ENCODE peak calls at places on chromosomes 16 and 17, in four cellular contexts. W, T, F and U are unnamed samples.
A peak's percentile ranks its signal among the peaks of the same experiment; 100 is the strongest.

GRCh38 chr17:9987779-9988585 is 82.9 kb upstream of the RCVRN start:
- DNase-seq in W (no peak), T (peak; percentile 50), F (no peak), U (peak; percentile 43)

GRCh38 chr17:50102164-50102991 is 7.2 kb downstream of the PDK2 start:
- DNase-seq in W (no peak), T (no peak), F (no peak), U (no peak)

GRCh38 chr16:80063028-80063767 is 462.7 kb upstream of the MAF start:
- DNase-seq in W (no peak), T (no peak), F (no peak), U (no peak)

GRCh38 chr17:63997341-63998048 is 656 bp upstream of the PRR29 start:
- DNase-seq in W (no peak), T (no peak), F (no peak), U (no peak)

GRCh38 chr16:55495616-55496289 is 13.1 kb upstream of the LPCAT2 start:
- DNase-seq in W (no peak), T (no peak), F (no peak), U (no peak)

GRCh38 chr16:19882186-19882585 is 2.5 kb downstream of the GPRC5B start:
- DNase-seq in W (no peak), T (no peak), F (no peak), U (no peak)

GRCh38 chr16:47925811-47926460 is 229.9 kb downstream of the ABCC12 start:
- DNase-seq in W (no peak), T (no peak), F (no peak), U (no peak)

GRCh38 chr17:52140601-52141000 is 17.9 kb downstream of the CA10 start:
- DNase-seq in W (no peak), T (no peak), F (no peak), U (no peak)

GRCh38 chr17:41705271-41705991 is 6.7 kb upstream of the GAST start:
- DNase-seq in W (no peak), T (no peak), F (no peak), U (no peak)

GRCh38 chr16:11183035-11183812 is 72.8 kb downstream of the SOCS1 start:
- DNase-seq in W (no peak), T (no peak), F (peak; percentile 81), U (no peak)

GRCh38 chr16:4882633-4883285 is 35.5 kb downstream of the UBN1 start:
- DNase-seq in W (no peak), T (peak; percentile 53), F (no peak), U (no peak)

GRCh38 chr17:73748521-73748920 is 104.3 kb upstream of the SDK2 start:
- DNase-seq in W (no peak), T (no peak), F (no peak), U (no peak)

GRCh38 chr17:13851889-13852288 is 217.4 kb upstream of the COX10 start:
- DNase-seq in W (no peak), T (no peak), F (no peak), U (no peak)

GRCh38 chr16:9141813-9142212 is 50.4 kb downstream of the HAPSTR1 start:
- DNase-seq in W (no peak), T (no peak), F (no peak), U (no peak)

GRCh38 chr17:1485748-1486376 is 6.6 kb downstream of the MYO1C start:
- DNase-seq in W (no peak), T (peak; percentile 47), F (no peak), U (peak; percentile 75)

GRCh38 chr16:50751528-50751927 is 9.6 kb downstream of the CYLD start:
- DNase-seq in W (no peak), T (no peak), F (no peak), U (no peak)

GRCh38 chr16:66682271-66682670 is 14.3 kb downstream of the CMTM4 start:
- DNase-seq in W (no peak), T (no peak), F (no peak), U (no peak)

GRCh38 chr17:47999612-48000011 is 28.7 kb downstream of the CDK5RAP3 start:
- DNase-seq in W (no peak), T (no peak), F (no peak), U (no peak)

GRCh38 chr16:76787394-76787793 is 403.6 kb upstream of the MON1B start:
- DNase-seq in W (no peak), T (no peak), F (no peak), U (no peak)

GRCh38 chr17:65079489-65079900 is 23.0 kb upstream of the GNA13 start:
- DNase-seq in W (no peak), T (no peak), F (no peak), U (no peak)

GRCh38 chr17:21017861-21018260 is 24.9 kb downstream of the USP22 start:
- DNase-seq in W (no peak), T (no peak), F (no peak), U (no peak)

GRCh38 chr16:27174007-27174406 is 29.3 kb upstream of the KDM8 start:
- DNase-seq in W (no peak), T (no peak), F (no peak), U (no peak)

GRCh38 chr17:7843536-7844291 is 9.7 kb downstream of the KDM6B start:
- DNase-seq in W (no peak), T (peak; percentile 83), F (peak; percentile 70), U (peak; percentile 82)

GRCh38 chr17:75876190-75876937 is 2.0 kb downstream of the TRIM47 start:
- DNase-seq in W (no peak), T (no peak), F (no peak), U (no peak)

GRCh38 chr16:4704491-4704890 is 11.1 kb downstream of the NUDT16L1 start:
- DNase-seq in W (no peak), T (no peak), F (no peak), U (no peak)

GRCh38 chr16:65769055-65769465 is 597.4 kb upstream of the CDH5 start:
- DNase-seq in W (peak; percentile 38), T (peak; percentile 83), F (no peak), U (no peak)

GRCh38 chr16:49021136-49021535 is 260.5 kb downstream of the CBLN1 start:
- DNase-seq in W (no peak), T (no peak), F (no peak), U (no peak)

DNA sequence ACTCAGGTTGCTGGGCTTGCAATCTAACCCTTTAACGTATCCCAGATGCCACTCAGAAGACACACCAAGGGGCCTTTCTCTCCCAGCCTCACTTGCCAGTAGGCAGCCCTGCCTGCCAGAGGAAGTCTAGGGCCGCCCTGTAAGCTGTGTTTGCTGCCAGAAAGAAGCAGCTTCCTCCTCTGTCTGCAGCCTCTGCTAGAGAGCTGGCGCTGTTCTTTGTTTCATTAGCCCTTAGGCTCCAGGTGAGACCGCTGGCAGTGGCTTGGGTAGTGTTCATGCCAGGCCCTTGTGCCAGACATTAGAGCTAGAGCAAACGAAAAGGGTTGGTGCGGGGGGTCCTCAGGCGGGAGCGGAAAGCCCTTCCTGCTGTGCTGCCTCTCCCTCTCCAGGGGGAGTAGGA is 8.9 kb downstream of the CTRL start:
- DNase-seq in W (no peak), T (no peak), F (no peak), U (no peak)
- TF ChIP-seq POLR2AphosphoS5 in W (no peak), T (no peak), F (no peak), U (no peak)

GRCh38 chr17:29959658-29960337 is 18.4 kb downstream of the EFCAB5 start:
- DNase-seq in W (no peak), T (no peak), F (no peak), U (no peak)

GRCh38 chr17:29962656-29963055 is 21.2 kb downstream of the EFCAB5 start:
- DNase-seq in W (no peak), T (no peak), F (no peak), U (no peak)

GRCh38 chr17:29956225-29956624 is 14.8 kb downstream of the EFCAB5 start:
- DNase-seq in W (peak; percentile 30), T (no peak), F (no peak), U (no peak)

GRCh38 chr17:29954405-29954804 is 13.0 kb downstream of the EFCAB5 start:
- DNase-seq in W (no peak), T (peak; percentile 9), F (no peak), U (no peak)

GRCh38 chr17:29958947-29959657 is 17.7 kb downstream of the EFCAB5 start:
- DNase-seq in W (no peak), T (no peak), F (no peak), U (no peak)
- TF ChIP-seq SPI1 in W (no peak), T (no peak), F (no peak), U (no peak)

GRCh38 chr17:40340880-40341807 is 23.4 kb downstream of the GJD3 start:
- DNase-seq in W (no peak), T (peak; percentile 92), F (no peak), U (peak; percentile 78)
- TF ChIP-seq POLR2AphosphoS5 in W (peak; percentile 16), T (peak; percentile 49), F (no peak), U (no peak)

DNA sequence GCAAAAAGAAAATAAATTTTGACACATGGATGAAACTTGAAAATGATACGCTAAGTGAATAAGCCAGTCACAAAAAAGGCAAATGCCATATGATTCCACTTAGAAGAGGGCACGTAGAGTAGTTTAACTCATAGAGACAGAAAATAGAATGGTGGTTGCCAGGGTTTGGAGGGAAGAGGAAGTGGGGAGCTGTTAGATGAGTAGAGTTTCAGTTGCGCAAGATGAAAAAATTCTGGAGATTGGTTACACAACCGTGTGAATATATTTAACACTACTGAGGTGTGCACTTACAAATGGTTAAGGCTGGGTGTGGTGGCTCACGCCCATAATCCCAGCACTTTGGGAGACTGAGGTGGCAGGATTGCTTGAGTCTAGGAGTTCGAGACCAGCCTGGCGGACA is 93.4 kb upstream of the TMEM132E start:
- DNase-seq in W (peak; percentile 88), T (no peak), F (no peak), U (no peak)
- TF ChIP-seq SPI1 in W (peak; percentile 92), T (peak; percentile 5), F (peak; percentile 68), U (peak; percentile 70)

GRCh38 chr17:57085448-57086068 is 512 bp downstream of the AKAP1 start:
- DNase-seq in W (peak; percentile 56), T (peak; percentile 73), F (no peak), U (no peak)
- TF ChIP-seq POLR2AphosphoS5 in W (no peak), T (no peak), F (no peak), U (peak; percentile 17)

GRCh38 chr16:88309174-88309904 is 73.4 kb upstream of the ZNF469 start:
- DNase-seq in W (no peak), T (no peak), F (no peak), U (no peak)

GRCh38 chr16:88306411-88306810 is 76.3 kb upstream of the ZNF469 start:
- DNase-seq in W (no peak), T (no peak), F (no peak), U (no peak)

GRCh38 chr16:88308441-88309173 is 74.2 kb upstream of the ZNF469 start:
- DNase-seq in W (no peak), T (no peak), F (no peak), U (no peak)

GRCh38 chr16:88305176-88305575 is 77.6 kb upstream of the ZNF469 start:
- DNase-seq in W (no peak), T (no peak), F (no peak), U (no peak)

GRCh38 chr16:88306860-88307545 is 75.8 kb upstream of the ZNF469 start:
- DNase-seq in W (no peak), T (no peak), F (no peak), U (no peak)
- TF ChIP-seq SPI1 in W (no peak), T (no peak), F (no peak), U (no peak)

GRCh38 chr16:30086291-30087140 is 5.2 kb downstream of the TBX6 start:
- DNase-seq in W (no peak), T (no peak), F (no peak), U (no peak)
- TF ChIP-seq POLR2AphosphoS5 in W (no peak), T (no peak), F (peak; percentile 57), U (no peak)